ENCODE peak calls at places on chromosomes 3 and 15, in four cellular contexts. A is IMR-90; M is Right ventricle myocardium superior; B is activated CD4-positive, alpha-beta T cell treated with anti-CD3 and anti-CD28 coated beads for 36 hours. J is an unnamed sample.

GRCh38 chr15:63049747-63050439 is 7.3 kb downstream of the TPM1 start:
- ATAC-seq in A (no peak), M (no peak), B (no peak), J (no peak)

GRCh38 chr15:23648920-23649515 is 1.4 kb upstream of the MAGEL2 start:
- ATAC-seq in A (peak), M (no peak), B (no peak), J (no peak)

GRCh38 chr15:62392411-62392810 is 227.3 kb upstream of the C2CD4B start:
- ATAC-seq in A (no peak), M (peak), B (no peak), J (peak)

GRCh38 chr3:177318559-177318958 is 121.3 kb upstream of the TBL1XR1 start:
- ATAC-seq in A (no peak), M (no peak), B (no peak), J (no peak)

GRCh38 chr3:29701326-29701983 is 420.6 kb downstream of the RBMS3 start:
- ATAC-seq in A (no peak), M (no peak), B (no peak), J (no peak)

GRCh38 chr15:94203321-94203720 is 28.0 kb upstream of the MCTP2 start:
- ATAC-seq in A (no peak), M (no peak), B (no peak), J (no peak)

GRCh38 chr3:43366880-43367279 is 80.5 kb downstream of the SNRK start:
- ATAC-seq in A (no peak), M (peak), B (no peak), J (no peak)

GRCh38 chr15:98953000-98953776 is 54.4 kb downstream of the PGPEP1L start:
- ATAC-seq in A (no peak), M (peak), B (peak), J (peak)

GRCh38 chr3:157201648-157202278 is 41.8 kb upstream of the CCNL1 start:
- ATAC-seq in A (peak), M (peak), B (no peak), J (no peak)

GRCh38 chr15:64901914-64902313 is 9.8 kb upstream of the ANKDD1A start:
- ATAC-seq in A (no peak), M (no peak), B (no peak), J (peak)

GRCh38 chr15:101625980-101626379 is 26.2 kb downstream of the TM2D3 start:
- ATAC-seq in A (peak), M (peak), B (peak), J (peak)

GRCh38 chr3:66362541-66362941 is 138.3 kb downstream of the LRIG1 start:
- ATAC-seq in A (peak), M (peak), B (no peak), J (no peak)

GRCh38 chr3:29311805-29312204 is 30.9 kb downstream of the RBMS3 start:
- ATAC-seq in A (peak), M (no peak), B (no peak), J (no peak)

GRCh38 chr3:59777559-59778178 is 727.8 kb upstream of the CFAP20DC start:
- ATAC-seq in A (no peak), M (no peak), B (peak), J (no peak)

GRCh38 chr3:172065967-172066762 is 26.8 kb downstream of the FNDC3B start:
- ATAC-seq in A (no peak), M (peak), B (no peak), J (no peak)

GRCh38 chr15:52095597-52096262 is 16.8 kb downstream of the BCL2L10 start:
- ATAC-seq in A (peak), M (no peak), B (no peak), J (no peak)

GRCh38 chr3:60555704-60556340 is 695.4 kb downstream of the FHIT start:
- ATAC-seq in A (peak), M (no peak), B (peak), J (peak)

GRCh38 chr3:59728509-59728908 is 678.7 kb upstream of the CFAP20DC start:
- ATAC-seq in A (no peak), M (no peak), B (no peak), J (no peak)

GRCh38 chr3:95539950-95540483 is 1274.4 kb upstream of the EPHA6 start:
- ATAC-seq in A (no peak), M (no peak), B (no peak), J (no peak)

J was measured in activated T-helper 17 cell treated with anti-CD3 and anti-CD28 coated beads, Interleukin-2, amount 50 U/mL, for 72 hours.